ENCODE peak calls at places on chromosomes 3 and 15, in six cellular contexts. D is testis; G is aorta; Y is iPS DF 6.9; M is IMR-90; C is naive thymus-derived CD4-positive, alpha-beta T cell. W is an unnamed sample.

GRCh38 chr3:152359385-152360248 is 90.9 kb downstream of the MBNL1 start:
- DNase-seq in D (no peak), G (no peak), Y (no peak), M (no peak), C (no peak), W (no peak)

GRCh38 chr15:100928632-100929280 is 9.6 kb downstream of the LRRK1 start:
- DNase-seq in D (no peak), G (no peak), Y (no peak), M (no peak), C (no peak), W (no peak)

GRCh38 chr3:115146032-115146417 is 1.1 kb downstream of the ZBTB20 start:
- DNase-seq in D (peak; percentile 64), G (no peak), Y (no peak), M (peak; percentile 79), C (peak; percentile 64), W (peak; percentile 71)

GRCh38 chr15:68939501-68939900 is 9.2 kb downstream of the SPESP1 start:
- DNase-seq in D (no peak), G (no peak), Y (no peak), M (no peak), C (no peak), W (no peak)

GRCh38 chr15:85973584-85974347 is 105.9 kb upstream of the AGBL1 start:
- DNase-seq in D (no peak), G (no peak), Y (peak; percentile 4), M (no peak), C (no peak), W (no peak)

GRCh38 chr3:39146083-39146501 is 7.3 kb downstream of the CSRNP1 start:
- DNase-seq in D (no peak), G (no peak), Y (no peak), M (no peak), C (no peak), W (no peak)

GRCh38 chr15:43105077-43105769 is 615 bp downstream of the UBR1 start:
- DNase-seq in D (peak; percentile 34), G (no peak), Y (no peak), M (peak; percentile 5), C (no peak), W (peak; percentile 15)

GRCh38 chr3:55544219-55544618 is 57.1 kb upstream of the WNT5A start:
- DNase-seq in D (no peak), G (no peak), Y (no peak), M (no peak), C (no peak), W (no peak)

GRCh38 chr3:58608648-58609047 is 31.5 kb upstream of the FAM107A start:
- DNase-seq in D (no peak), G (no peak), Y (no peak), M (no peak), C (no peak), W (no peak)

GRCh38 chr3:111173328-111173900 is 101.8 kb downstream of the NECTIN3 start:
- DNase-seq in D (no peak), G (no peak), Y (no peak), M (peak; percentile 37), C (no peak), W (peak; percentile 57)

GRCh38 chr15:70361106-70361505 is 263.4 kb upstream of the TLE3 start:
- DNase-seq in D (no peak), G (peak; percentile 25), Y (no peak), M (no peak), C (no peak), W (peak; percentile 4)

GRCh38 chr15:78671626-78672211 is 30.7 kb upstream of the CHRNB4 start:
- DNase-seq in D (no peak), G (no peak), Y (peak; percentile 39), M (no peak), C (no peak), W (no peak)

GRCh38 chr3:66499881-66500574 is 794 bp downstream of the LRIG1 start:
- DNase-seq in D (peak; percentile 47), G (peak; percentile 84), Y (no peak), M (peak; percentile 43), C (peak; percentile 27), W (no peak)

GRCh38 chr3:2097641-2098191 is 950 bp upstream of the CNTN4 start:
- DNase-seq in D (peak; percentile 21), G (no peak), Y (no peak), M (no peak), C (no peak), W (no peak)

GRCh38 chr3:112633757-112634156 is 7.2 kb downstream of the CCDC80 start:
- DNase-seq in D (no peak), G (no peak), Y (no peak), M (no peak), C (no peak), W (peak; percentile 91)

GRCh38 chr3:112631257-112631656 is 9.7 kb downstream of the CCDC80 start:
- DNase-seq in D (no peak), G (no peak), Y (no peak), M (no peak), C (no peak), W (no peak)

GRCh38 chr3:112634786-112635541 is 6.0 kb downstream of the CCDC80 start:
- DNase-seq in D (no peak), G (no peak), Y (no peak), M (peak; percentile 33), C (no peak), W (no peak)

GRCh38 chr3:112632596-112632995 is 8.3 kb downstream of the CCDC80 start:
- DNase-seq in D (no peak), G (no peak), Y (no peak), M (peak; percentile 41), C (no peak), W (no peak)

GRCh38 chr3:112633191-112633590 is 7.8 kb downstream of the CCDC80 start:
- DNase-seq in D (no peak), G (no peak), Y (no peak), M (no peak), C (no peak), W (no peak)
- H3K4me1 ChIP-seq in D (no peaks in the 10 kb centered on the region), G (no peaks in the 10 kb centered on the region), Y (peaks cover 4% of the 10 kb centered on the region), M (peaks cover 16% of the 10 kb centered on the region), C (no peaks in the 10 kb centered on the region), W (peaks cover 36% of the 10 kb centered on the region)

GRCh38 chr15:60973637-60974415 is 255.3 kb downstream of the RORA start:
- DNase-seq in D (no peak), G (no peak), Y (no peak), M (peak; percentile 87), C (no peak), W (no peak)
- H3K4me1 ChIP-seq in D (no peaks in the 10 kb centered on the region), G (peaks cover 5% of the 10 kb centered on the region), Y (no peaks in the 10 kb centered on the region), M (peaks cover 39% of the 10 kb centered on the region), C (no peaks in the 10 kb centered on the region), W (no peaks in the 10 kb centered on the region)

GRCh38 chr3:188244395-188244861 is 90.5 kb downstream of the LPP start:
- DNase-seq in D (no peak), G (no peak), Y (no peak), M (peak; percentile 76), C (no peak), W (no peak)
- H3K4me1 ChIP-seq in D (no peaks in the 10 kb centered on the region), G (peaks cover 8% of the 10 kb centered on the region), Y (no peaks in the 10 kb centered on the region), M (peaks cover 24% of the 10 kb centered on the region), C (no peaks in the 10 kb centered on the region), W (no peaks in the 10 kb centered on the region)

GRCh38 chr3:195151402-195151801 is 119.6 kb downstream of the XXYLT1 start:
- DNase-seq in D (no peak), G (no peak), Y (no peak), M (no peak), C (no peak), W (no peak)
- H3K4me1 ChIP-seq in D (peaks cover 21% of the 10 kb centered on the region), G (no peaks in the 10 kb centered on the region), Y (peaks cover 17% of the 10 kb centered on the region), M (peaks cover 47% of the 10 kb centered on the region), C (peaks cover 4% of the 10 kb centered on the region), W (no peaks in the 10 kb centered on the region)

GRCh38 chr15:51879555-51879954 is 50.1 kb downstream of the TMOD3 start:
- DNase-seq in D (no peak), G (no peak), Y (no peak), M (peak; percentile 61), C (no peak), W (no peak)
- H3K4me1 ChIP-seq in D (peaks cover 20% of the 10 kb centered on the region), G (peaks cover 13% of the 10 kb centered on the region), Y (no peaks in the 10 kb centered on the region), M (peaks cover 17% of the 10 kb centered on the region), C (no peaks in the 10 kb centered on the region), W (no peaks in the 10 kb centered on the region)

DNA sequence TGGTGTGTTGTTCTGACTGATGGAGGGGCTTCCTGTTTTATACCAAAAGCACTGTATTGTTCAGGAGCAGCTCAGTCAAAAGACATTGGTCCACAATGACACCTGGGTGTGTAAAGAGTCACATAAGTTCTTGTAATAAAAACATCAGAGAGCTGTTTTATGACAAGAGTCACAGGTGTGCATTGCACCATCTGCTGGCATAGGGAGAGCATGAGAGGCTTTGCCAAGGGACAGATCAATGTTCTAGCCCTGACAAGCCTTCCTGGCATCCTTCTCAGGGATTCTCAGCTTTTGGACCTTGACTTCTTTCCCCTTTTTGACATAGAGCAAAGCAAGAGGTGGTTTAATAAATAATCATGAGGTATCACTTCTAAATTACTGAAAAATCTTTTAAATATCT is 20.5 kb downstream of the ARPP21 start:
- DNase-seq in D (peak; percentile 40), G (no peak), Y (no peak), M (no peak), C (no peak), W (no peak)
- H3K4me1 ChIP-seq in D (no peaks in the 10 kb centered on the region), G (no peaks in the 10 kb centered on the region), Y (no peaks in the 10 kb centered on the region), M (no peaks in the 10 kb centered on the region), C (no peaks in the 10 kb centered on the region), W (peaks cover 8% of the 10 kb centered on the region)

W was measured in HAP-1.